ENCODE peak calls at places on chromosomes 6 and 20, in seven cellular contexts. P is astrocyte of the spinal cord, F is upper lobe of right lung, U is HCT116, N is GM12878, E is choroid plexus epithelial cell, R is progenitor cell of endocrine pancreas. Z is an unnamed sample.

GRCh38 chr6:147298461-147298860 is 94.2 kb downstream of the STXBP5 start:
- DNase-seq in E (no peak), N (no peak), F (no peak), P (no peak), U (no peak), R (no peak), Z (no peak)

GRCh38 chr20:20079102-20079784 is 26.9 kb downstream of the CFAP61 start:
- DNase-seq in P (no peak), U (no peak), F (no peak), E (no peak), R (no peak), N (no peak), Z (no peak)

GRCh38 chr6:141165012-141165411 is 967.7 kb upstream of the GJE1 start:
- DNase-seq in N (no peak), E (no peak), P (no peak), U (no peak), R (no peak), F (no peak), Z (no peak)

GRCh38 chr6:46500382-46500781 is 9.1 kb upstream of the RCAN2 start:
- DNase-seq in E (no peak), U (no peak), N (no peak), F (no peak), P (no peak), R (no peak), Z (no peak)

GRCh38 chr6:88864347-88865057 is 98.9 kb downstream of the RNGTT start:
- DNase-seq in N (no peak), P (no peak), E (no peak), R (no peak), U (no peak), F (no peak), Z (no peak)

GRCh38 chr20:14992961-14993360 is 655.5 kb upstream of the FLRT3 start:
- DNase-seq in R (no peak), E (peak), U (no peak), F (no peak), P (peak), N (no peak), Z (peak)

GRCh38 chr6:148294059-148294458 is 48.6 kb upstream of the SASH1 start:
- DNase-seq in E (no peak), F (no peak), P (no peak), U (no peak), N (no peak), R (no peak), Z (no peak)

GRCh38 chr20:15143478-15143877 is 806.1 kb upstream of the FLRT3 start:
- DNase-seq in N (no peak), P (no peak), U (no peak), F (no peak), R (no peak), E (no peak), Z (no peak)

GRCh38 chr6:38215225-38215624 is 395.7 kb downstream of the ZFAND3 start:
- DNase-seq in F (no peak), R (no peak), P (no peak), E (no peak), N (no peak), U (no peak), Z (no peak)

GRCh38 chr6:14585689-14586088 is 468.1 kb downstream of the CD83 start:
- DNase-seq in P (no peak), F (no peak), N (no peak), E (no peak), U (no peak), R (no peak), Z (no peak)

GRCh38 chr6:160933256-160933655 is 58.3 kb upstream of the MAP3K4 start:
- DNase-seq in U (no peak), F (no peak), R (no peak), N (no peak), E (no peak), P (no peak), Z (no peak)
- TF ChIP-seq CTCF in U (no peak), F (no peak), R (peak), N (no peak), E (peak), P (no peak), Z (no peak)

GRCh38 chr6:121351911-121352310 is 17.6 kb upstream of the TBC1D32 start:
- DNase-seq in U (no peak), E (no peak), F (no peak), N (no peak), P (no peak), R (no peak), Z (no peak)

GRCh38 chr6:121354764-121355163 is 20.5 kb upstream of the TBC1D32 start:
- DNase-seq in P (no peak), E (peak), R (no peak), U (no peak), F (no peak), N (no peak), Z (no peak)

GRCh38 chr6:121356575-121356974 is 22.3 kb upstream of the TBC1D32 start:
- DNase-seq in E (peak), R (no peak), N (no peak), U (no peak), P (no peak), F (no peak), Z (no peak)
- TF ChIP-seq CTCF in E (no peak), R (peak), N (no peak), U (no peak), P (peak), F (no peak), Z (peak)

DNA sequence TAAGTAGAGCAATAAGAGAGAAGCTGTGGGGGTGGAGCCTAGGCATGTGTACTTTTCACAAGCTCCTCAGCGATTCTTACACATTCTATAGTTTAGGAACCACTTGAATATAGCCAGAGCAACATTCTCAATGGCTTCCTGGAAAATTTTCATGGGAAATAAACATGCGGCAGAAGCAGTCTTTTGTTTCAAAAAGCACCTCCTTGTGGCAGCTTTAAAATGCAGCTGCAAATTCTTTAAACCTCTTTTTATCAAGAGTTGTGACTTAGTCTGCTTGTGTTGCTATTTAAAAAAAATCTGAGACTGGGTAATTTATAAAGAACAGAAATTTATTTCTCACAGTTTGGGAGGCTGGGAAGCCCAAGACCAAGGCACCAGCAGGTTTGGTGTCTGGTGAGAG is 23.8 kb downstream of the NKX2-2 start:
- DNase-seq in E (peak), R (no peak), N (no peak), P (no peak), F (no peak), U (no peak), Z (no peak)
- TF ChIP-seq CTCF in E (peak), R (peak), N (no peak), P (peak), F (peak), U (peak), Z (peak)

DNA sequence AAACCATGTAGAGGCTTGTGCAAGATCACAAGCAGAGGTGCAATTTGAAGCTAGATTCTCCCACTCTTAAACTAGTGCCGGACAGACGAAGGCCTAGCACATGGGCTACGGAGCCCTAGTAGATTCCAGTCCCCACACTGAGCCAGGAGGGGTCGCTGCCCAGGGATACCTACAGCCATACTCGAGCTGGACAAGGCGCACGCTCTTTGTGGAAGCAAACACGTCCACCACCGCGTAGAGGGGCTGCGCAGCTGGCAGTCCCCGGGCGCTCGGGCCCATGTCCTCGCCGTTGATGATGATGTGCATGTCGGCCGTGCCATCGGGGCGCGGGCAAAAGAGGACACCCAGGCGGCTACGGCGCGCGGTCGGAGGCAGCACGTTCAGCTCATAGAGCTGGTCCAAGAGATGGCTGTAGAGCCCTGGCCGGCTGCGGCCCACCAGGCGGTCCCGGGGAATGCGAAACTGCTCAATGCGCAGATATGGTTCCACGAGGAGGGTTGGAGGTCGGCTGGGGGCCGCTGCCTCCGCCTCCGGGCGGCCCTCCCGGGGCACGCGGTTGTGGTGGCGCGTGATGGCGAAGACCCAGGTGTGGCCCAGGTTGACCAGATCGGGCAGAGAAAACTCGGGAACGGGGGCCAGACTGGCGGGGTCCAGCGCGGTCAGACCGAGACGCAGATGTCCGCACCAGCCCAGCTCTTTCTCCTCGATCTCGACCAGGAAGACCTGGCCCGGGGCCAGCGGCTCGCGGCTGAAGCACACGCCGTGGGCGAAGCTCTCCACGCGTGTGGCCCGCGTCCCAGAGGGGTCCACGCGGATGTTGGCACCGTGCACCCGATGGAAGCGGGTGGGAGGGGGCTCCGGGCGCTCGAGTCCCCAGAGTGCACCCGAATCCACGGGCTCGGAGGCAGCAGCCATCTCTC is 671 bp downstream of the NEURL2 start:
- DNase-seq in N (no peak), U (no peak), F (peak), P (peak), R (peak), E (peak), Z (no peak)
- TF ChIP-seq CTCF in N (peak), U (no peak), F (peak), P (peak), R (peak), E (peak), Z (no peak)